ENCODE peak calls at places on chromosomes 2 and 18, in six cellular contexts. Q is psoas muscle; N is DMS 273 treated with DMSO at 0.1 percent for 48 hours; H is stimulated activated CD4-positive, alpha-beta T cell treated with anti-CD3 and anti-CD28 coated beads, Interleukin-12 subunit alpha, Interleukin-12 subunit beta, amount 100 ng/mL, for 48 hours; K is NCI-H146; Y is activated CD4-positive, alpha-beta memory T cell treated with anti-CD3 and anti-CD28 coated beads, Interleukin-2, amount 10 ng/mL, durations not matched to agents 7 days and 5 days. G is an unnamed sample.

GRCh38 chr2:102103992-102104871 is 38.3 kb upstream of the IL1R1 start:
- DNase-seq in Q (peak), N (no peak), H (peak), K (no peak), Y (peak), G (no peak)

GRCh38 chr2:204479557-204479956 is 65.7 kb upstream of the PARD3B start:
- DNase-seq in Q (no peak), N (no peak), H (peak), K (no peak), Y (no peak), G (no peak)

GRCh38 chr2:85247591-85247990 is 80.2 kb downstream of the TGOLN2 start:
- DNase-seq in Q (no peak), N (no peak), H (no peak), K (no peak), Y (no peak), G (no peak)

GRCh38 chr18:3051718-3052410 is 38.9 kb upstream of the LPIN2 start:
- DNase-seq in Q (no peak), N (no peak), H (no peak), K (peak), Y (no peak), G (no peak)

GRCh38 chr2:64837116-64837704 is 152.0 kb upstream of the SLC1A4 start:
- DNase-seq in Q (no peak), N (no peak), H (no peak), K (no peak), Y (no peak), G (no peak)

GRCh38 chr18:22709288-22710060 is 223.7 kb upstream of the RBBP8 start:
- DNase-seq in Q (no peak), N (no peak), H (no peak), K (no peak), Y (no peak), G (no peak)

GRCh38 chr2:181399046-181399445 is 58.1 kb upstream of the ITGA4 start:
- DNase-seq in Q (no peak), N (no peak), H (no peak), K (no peak), Y (no peak), G (no peak)

GRCh38 chr2:216555274-216555673 is 56.6 kb downstream of the RPL37A start:
- DNase-seq in Q (peak), N (peak), H (no peak), K (no peak), Y (no peak), G (peak)

GRCh38 chr2:27972311-27972710 is 81.8 kb downstream of the BABAM2 start:
- DNase-seq in Q (no peak), N (no peak), H (no peak), K (no peak), Y (no peak), G (no peak)

GRCh38 chr2:47654790-47655562 is 128.0 kb upstream of the MSH6 start:
- DNase-seq in Q (no peak), N (no peak), H (no peak), K (peak), Y (no peak), G (no peak)

GRCh38 chr2:178109813-178110212 is 2.4 kb upstream of the RBM45 start:
- DNase-seq in Q (no peak), N (peak), H (no peak), K (peak), Y (no peak), G (peak)

GRCh38 chr2:26298638-26299393 is 47.1 kb upstream of the SELENOI start:
- DNase-seq in Q (peak), N (no peak), H (peak), K (no peak), Y (no peak), G (no peak)

GRCh38 chr18:74454279-74454741 is 2.8 kb downstream of the DIPK1C start:
- DNase-seq in Q (no peak), N (no peak), H (no peak), K (no peak), Y (no peak), G (no peak)

GRCh38 chr2:43950383-43951008 is 45.3 kb downstream of the LRPPRC start:
- DNase-seq in Q (no peak), N (no peak), H (no peak), K (peak), Y (peak), G (no peak)

GRCh38 chr18:12652861-12653401 is 5.0 kb downstream of the SPIRE1 start:
- DNase-seq in Q (no peak), N (no peak), H (no peak), K (no peak), Y (peak), G (no peak)

GRCh38 chr2:207501797-207502196 is 28.0 kb upstream of the CREB1 start:
- DNase-seq in Q (no peak), N (no peak), H (no peak), K (no peak), Y (no peak), G (no peak)

GRCh38 chr2:67674668-67675067 is 277.5 kb downstream of the ETAA1 start:
- DNase-seq in Q (no peak), N (no peak), H (no peak), K (no peak), Y (no peak), G (no peak)

GRCh38 chr2:73981081-73981968 is 3.4 kb upstream of the TET3 start:
- DNase-seq in Q (peak), N (peak), H (no peak), K (peak), Y (peak), G (peak)

GRCh38 chr2:222952204-222952603 is 91.4 kb downstream of the ACSL3 start:
- DNase-seq in Q (no peak), N (peak), H (no peak), K (peak), Y (no peak), G (peak)

GRCh38 chr2:164671664-164672396 is 50.5 kb upstream of the GRB14 start:
- DNase-seq in Q (no peak), N (no peak), H (no peak), K (no peak), Y (no peak), G (no peak)

GRCh38 chr2:43288417-43289305 is 62.3 kb upstream of the ZFP36L2 start:
- DNase-seq in Q (no peak), N (no peak), H (no peak), K (no peak), Y (no peak), G (no peak)

GRCh38 chr18:23106575-23106974 is 28.7 kb upstream of the CABLES1 start:
- DNase-seq in Q (no peak), N (no peak), H (no peak), K (no peak), Y (no peak), G (no peak)

GRCh38 chr2:135257383-135258090 is 205.4 kb downstream of the RAB3GAP1 start:
- DNase-seq in Q (no peak), N (no peak), H (no peak), K (no peak), Y (no peak), G (no peak)

GRCh38 chr18:48901145-48902022 is 49.4 kb downstream of the SMAD7 start:
- DNase-seq in Q (no peak), N (no peak), H (no peak), K (peak), Y (no peak), G (no peak)

GRCh38 chr2:88190808-88191721 is 20.9 kb downstream of the THNSL2 start:
- DNase-seq in Q (no peak), N (no peak), H (no peak), K (peak), Y (peak), G (no peak)

GRCh38 chr2:151823651-151824050 is 4.6 kb downstream of the ARL5A start:
- DNase-seq in Q (no peak), N (no peak), H (no peak), K (no peak), Y (no peak), G (no peak)

G was measured in NCI-H2171.